ENCODE peak calls at places on chromosomes 12 and 14, in seven cellular contexts. K is erythroblast, M is PC-3, S is epithelial cell of esophagus, A is fibroblast of lung, F is CMK, G is adrenal gland. E is an unnamed sample.

GRCh38 chr12:57126561-57126960 is 1.7 kb upstream of the LRP1 start:
- DNase-seq in S (no peak), K (peak), F (no peak), M (no peak), A (no peak), G (no peak), E (no peak)

GRCh38 chr12:131507094-131507493 is 203.8 kb upstream of the SFSWAP start:
- DNase-seq in G (no peak), M (no peak), K (no peak), F (no peak), S (no peak), A (no peak), E (no peak)

GRCh38 chr12:95633049-95633545 is 81.8 kb upstream of the USP44 start:
- DNase-seq in S (peak), G (peak), F (no peak), M (peak), K (no peak), A (peak), E (no peak)

GRCh38 chr14:61321385-61322010 is at the start of gene PRKCH:
- DNase-seq in F (no peak), M (peak), A (peak), S (peak), K (peak), G (peak), E (peak)

GRCh38 chr12:74624206-74624605 is 86.6 kb downstream of the ATXN7L3B start:
- DNase-seq in S (no peak), F (no peak), G (no peak), A (no peak), M (no peak), K (no peak), E (no peak)

GRCh38 chr12:52673216-52673615 is 7.0 kb downstream of the KRT1 start:
- DNase-seq in M (no peak), K (no peak), A (no peak), F (no peak), G (no peak), S (no peak), E (no peak)

GRCh38 chr12:14111230-14111865 is 129.9 kb upstream of the GRIN2B start:
- DNase-seq in F (no peak), M (peak), A (no peak), G (no peak), K (no peak), S (peak), E (no peak)

GRCh38 chr12:14954269-14954668 is 7.1 kb downstream of the ARHGDIB start:
- DNase-seq in F (no peak), S (no peak), A (no peak), G (no peak), K (no peak), M (no peak), E (no peak)

GRCh38 chr12:7628401-7628961 is 37.2 kb downstream of the APOBEC1 start:
- DNase-seq in K (no peak), M (no peak), F (no peak), G (no peak), A (no peak), S (no peak), E (peak)

GRCh38 chr12:109967383-109968031 is 28.7 kb downstream of the GIT2 start:
- DNase-seq in G (no peak), M (peak), A (no peak), F (no peak), S (no peak), K (no peak), E (no peak)

GRCh38 chr12:22083167-22083566 is 37.1 kb downstream of the CMAS start:
- DNase-seq in S (peak), F (no peak), M (peak), A (peak), G (peak), K (peak), E (no peak)

GRCh38 chr12:60072911-60073310 is 477.1 kb downstream of the SLC16A7 start:
- DNase-seq in S (peak), G (no peak), A (peak), F (no peak), M (peak), K (no peak), E (no peak)

GRCh38 chr14:55718551-55718950 is 138.5 kb downstream of the KTN1 start:
- DNase-seq in M (no peak), K (no peak), A (no peak), G (no peak), S (no peak), F (no peak), E (no peak)

GRCh38 chr12:131084341-131085011 is 130.8 kb downstream of the ADGRD1 start:
- DNase-seq in A (no peak), F (no peak), K (no peak), M (no peak), S (no peak), G (peak), E (no peak)

GRCh38 chr12:4164591-4165558 is 108.7 kb upstream of the CCND2 start:
- DNase-seq in K (peak), F (no peak), S (peak), G (peak), A (peak), M (no peak), E (peak)

GRCh38 chr12:95815635-95816212 is 25.2 kb upstream of the NTN4 start:
- DNase-seq in S (peak), G (no peak), K (no peak), M (peak), A (peak), F (no peak), E (no peak)

GRCh38 chr12:6167327-6168280 is 32.6 kb upstream of the CD9 start:
- DNase-seq in G (peak), A (peak), M (peak), S (peak), K (peak), F (no peak), E (peak)

GRCh38 chr12:69575346-69575745 is 9.9 kb upstream of the CCT2 start:
- DNase-seq in A (peak), K (no peak), F (no peak), G (no peak), S (no peak), M (no peak), E (no peak)

GRCh38 chr12:12784911-12785814 is at the start of gene APOLD1:
- DNase-seq in K (no peak), G (peak), M (no peak), S (no peak), A (no peak), F (no peak), E (peak)

GRCh38 chr12:49208661-49209060 is 19.8 kb upstream of the TUBA1A start:
- DNase-seq in G (no peak), K (no peak), S (no peak), F (no peak), A (no peak), M (no peak), E (no peak)

GRCh38 chr14:23551266-23552028 is at the start of gene ZFHX2:
- DNase-seq in K (peak), S (peak), G (peak), M (peak), A (peak), F (no peak), E (peak)

GRCh38 chr14:25046301-25046943 is 3.5 kb downstream of the STXBP6 start:
- DNase-seq in A (no peak), K (peak), F (no peak), G (no peak), S (no peak), M (no peak), E (no peak)

GRCh38 chr12:100229876-100230275 is 29.3 kb downstream of the ACTR6 start:
- DNase-seq in F (no peak), S (peak), A (no peak), K (no peak), G (no peak), M (peak), E (no peak)

GRCh38 chr12:120820885-120821510 is 83.2 kb downstream of the SPPL3 start:
- DNase-seq in S (no peak), F (no peak), K (no peak), M (no peak), A (no peak), G (no peak), E (no peak)

GRCh38 chr12:25713264-25713663 is 160.2 kb upstream of the LMNTD1 start:
- DNase-seq in M (no peak), G (no peak), K (no peak), F (no peak), A (no peak), S (no peak), E (no peak)

E was measured in right cardiac atrium.